ENCODE peak calls at places on chromosomes 4 and X, in five cellular contexts. C is neuronal stem cell, J is mesenchymal stem cell, D is H9, B is H1. Q is an unnamed sample.

GRCh38 chr4:159926871-159927270 is 824.0 kb downstream of the RAPGEF2 start:
- DNase-seq in J (no peak), B (no peak), D (no peak), C (no peak), Q (no peak)

GRCh38 chr4:17567267-17567666 is 9.7 kb upstream of the LAP3 start:
- DNase-seq in J (no peak), B (no peak), C (no peak), D (no peak), Q (no peak)

GRCh38 chrX:142089193-142089592 is 115.9 kb downstream of the MAGEC2 start:
- DNase-seq in B (no peak), J (no peak), C (no peak), D (no peak), Q (peak)

GRCh38 chrX:73987166-73987565 is 316.8 kb upstream of the ZCCHC13 start:
- DNase-seq in C (no peak), D (no peak), J (no peak), B (no peak), Q (no peak)

GRCh38 chr4:172826866-172827265 is 341.7 kb upstream of the GALNT7 start:
- DNase-seq in J (no peak), D (no peak), B (no peak), C (no peak), Q (no peak)

GRCh38 chr4:137384476-137384875 is 147.8 kb downstream of the PCDH18 start:
- DNase-seq in D (no peak), B (no peak), C (no peak), J (no peak), Q (no peak)

GRCh38 chrX:12115377-12115776 is 22.9 kb upstream of the FRMPD4 start:
- DNase-seq in B (peak), D (peak), J (peak), C (no peak), Q (no peak)

GRCh38 chr4:165208741-165209388 is 1.5 kb downstream of the KLHL2 start:
- DNase-seq in C (no peak), J (no peak), D (no peak), B (no peak), Q (no peak)

GRCh38 chr4:53514509-53514908 is 76.8 kb downstream of the LNX1 start:
- DNase-seq in D (no peak), B (no peak), C (no peak), J (no peak), Q (peak)

GRCh38 chrX:151697537-151697936 is 2.3 kb downstream of the PRRG3 start:
- DNase-seq in C (no peak), D (no peak), B (no peak), J (no peak), Q (no peak)

GRCh38 chr4:31370866-31371465 is 650.8 kb downstream of the PCDH7 start:
- DNase-seq in C (peak), B (no peak), J (peak), D (no peak), Q (peak)

GRCh38 chr4:1982124-1983052 is 26.4 kb downstream of the NELFA start:
- DNase-seq in D (no peak), B (no peak), J (no peak), C (no peak), Q (no peak)

GRCh38 chr4:137390707-137391106 is 141.6 kb downstream of the PCDH18 start:
- DNase-seq in C (no peak), D (no peak), J (no peak), B (no peak), Q (peak)

GRCh38 chrX:72540318-72540717 is 32.3 kb downstream of the HDAC8 start:
- DNase-seq in D (no peak), J (peak), C (no peak), B (no peak), Q (peak)

GRCh38 chr4:177410566-177410965 is 31.7 kb downstream of the AGA start:
- DNase-seq in J (no peak), B (no peak), C (no peak), D (no peak), Q (no peak)

GRCh38 chrX:53476371-53476770 is 42.2 kb upstream of the HSD17B10 start:
- DNase-seq in B (no peak), C (no peak), D (no peak), J (no peak), Q (peak)

GRCh38 chr4:48261288-48261687 is 8.3 kb downstream of the TEC start:
- DNase-seq in B (no peak), D (no peak), C (no peak), J (no peak), Q (peak)

GRCh38 chrX:21996872-21997271 is 35.3 kb upstream of the PHEX start:
- DNase-seq in B (no peak), C (no peak), J (peak), D (no peak), Q (peak)

GRCh38 chr4:28357985-28358384 is 1497.3 kb downstream of the STIM2 start:
- DNase-seq in D (peak), C (peak), J (no peak), B (no peak), Q (peak)

GRCh38 chrX:15356444-15356843 is 21.1 kb upstream of the PIGA start:
- DNase-seq in B (no peak), J (peak), C (no peak), D (no peak), Q (peak)

GRCh38 chrX:98448524-98448923 is 1564.8 kb downstream of the RPA4 start:
- DNase-seq in J (no peak), D (peak), C (no peak), B (no peak), Q (no peak)

GRCh38 chrX:23854122-23854521 is 53.6 kb downstream of the APOO start:
- DNase-seq in D (no peak), C (no peak), J (no peak), B (no peak), Q (no peak)

GRCh38 chrX:47145408-47146120 is 543 bp downstream of the RBM10 start:
- DNase-seq in C (no peak), D (no peak), J (no peak), B (no peak), Q (no peak)

GRCh38 chr4:139934336-139934735 is 219.6 kb downstream of the MAML3 start:
- DNase-seq in D (no peak), C (no peak), J (no peak), B (no peak), Q (peak)

GRCh38 chr4:167290684-167291083 is 56.4 kb upstream of the SPOCK3 start:
- DNase-seq in J (peak), C (no peak), B (no peak), D (no peak), Q (no peak)

GRCh38 chr4:133190098-133190497 is 41.0 kb downstream of the PCDH10 start:
- DNase-seq in B (no peak), J (no peak), C (no peak), D (no peak), Q (peak)

GRCh38 chr4:110208419-110208818 is 10.0 kb upstream of the ELOVL6 start:
- DNase-seq in B (no peak), J (no peak), C (no peak), D (no peak), Q (no peak)

GRCh38 chr4:38426532-38426931 is 237.5 kb upstream of the KLF3 start:
- DNase-seq in D (no peak), B (no peak), C (no peak), J (no peak), Q (no peak)

GRCh38 chrX:7889680-7890079 is 37.5 kb downstream of the PNPLA4 start:
- DNase-seq in B (no peak), C (no peak), D (no peak), J (peak), Q (peak)

GRCh38 chrX:20267924-20268701 is 1.4 kb upstream of the RPS6KA3 start:
- DNase-seq in J (peak), D (peak), C (no peak), B (peak), Q (no peak)

GRCh38 chr4:101279377-101279871 is 67.9 kb downstream of the PPP3CA start:
- DNase-seq in B (no peak), C (no peak), D (no peak), J (peak), Q (peak)

GRCh38 chr4:40661803-40662202 is 32.1 kb upstream of the RBM47 start:
- DNase-seq in D (no peak), J (no peak), C (no peak), B (no peak), Q (no peak)

GRCh38 chr4:9685692-9686091 is 95.7 kb upstream of the DRD5 start:
- DNase-seq in D (no peak), B (no peak), J (no peak), C (no peak), Q (no peak)

GRCh38 chr4:9691221-9692065 is 90.0 kb upstream of the DRD5 start:
- DNase-seq in C (peak), B (peak), D (peak), J (peak), Q (peak)
- H3K14ac ChIP-seq in C (no peak), B (no peak), D (no peak), J (no peak), Q (no peak)

DNA sequence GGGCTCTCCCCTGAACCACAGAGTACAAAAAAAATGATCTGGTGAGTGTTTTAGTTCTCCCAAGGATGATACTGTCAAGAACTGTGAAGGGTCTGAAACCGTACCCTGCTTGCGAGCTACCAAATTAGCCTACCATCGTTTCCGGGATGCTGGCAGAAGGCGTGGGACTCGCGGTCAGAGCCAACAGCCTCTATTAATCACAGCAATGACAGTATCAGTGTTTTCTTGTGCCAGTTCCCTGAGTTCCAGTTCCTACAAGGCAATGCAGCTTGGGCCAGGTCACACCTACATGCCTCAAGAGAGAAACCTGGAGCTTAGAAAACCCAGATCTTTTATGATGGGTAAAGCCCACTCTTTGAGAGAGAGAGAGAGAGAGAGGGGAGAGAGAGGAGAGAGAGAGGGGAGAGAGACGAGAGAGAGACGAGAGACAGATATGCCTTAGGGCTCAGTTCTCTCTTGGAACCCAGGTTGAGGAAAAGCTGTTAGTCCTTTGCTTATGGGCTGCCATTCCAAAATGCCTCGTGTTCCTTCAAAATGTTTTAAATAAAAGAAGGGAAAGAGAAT is 327.8 kb downstream of the ARHGAP10 start:
- DNase-seq in B (no peak), J (no peak), C (no peak), D (no peak), Q (no peak)
- H3K14ac ChIP-seq in B (no peak), J (no peak), C (no peak), D (no peak), Q (no peak)

GRCh38 chr4:3781193-3781886 is 15.2 kb downstream of the ADRA2C start:
- DNase-seq in J (no peak), D (no peak), B (no peak), C (no peak), Q (no peak)

GRCh38 chr4:3781997-3782930 is 16.1 kb downstream of the ADRA2C start:
- DNase-seq in C (no peak), B (no peak), J (no peak), D (no peak), Q (no peak)

GRCh38 chr4:3779509-3779908 is 13.3 kb downstream of the ADRA2C start:
- DNase-seq in J (no peak), C (no peak), D (no peak), B (no peak), Q (no peak)

GRCh38 chr4:3777669-3778068 is 11.5 kb downstream of the ADRA2C start:
- DNase-seq in B (no peak), D (no peak), J (no peak), C (no peak), Q (no peak)

GRCh38 chr4:3780347-3781171 is 14.4 kb downstream of the ADRA2C start:
- DNase-seq in B (no peak), D (peak), C (no peak), J (no peak), Q (no peak)
- H3K14ac ChIP-seq in B (no peak), D (no peak), C (no peak), J (no peak), Q (no peak)

DNA sequence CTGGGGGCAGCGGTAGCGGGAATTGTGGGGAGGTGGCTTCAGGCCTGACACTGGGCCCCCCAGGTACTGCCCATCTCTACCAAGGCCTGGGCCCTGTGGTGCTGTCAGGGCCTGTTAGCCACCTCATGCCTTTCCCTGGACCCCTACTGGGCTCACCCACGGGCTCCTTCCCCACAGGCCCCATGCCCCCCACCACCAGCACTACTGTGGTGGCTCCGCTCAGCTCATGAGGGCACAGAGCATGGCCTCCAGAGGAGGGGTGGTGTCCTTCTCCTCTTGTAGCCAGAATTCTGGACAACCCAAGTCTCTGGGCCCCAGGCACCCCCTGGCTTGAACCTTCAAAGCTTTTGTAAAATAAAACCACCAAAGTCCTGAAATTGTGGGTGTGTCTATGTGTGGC is 7.5 kb downstream of the GATA1 start:
- DNase-seq in J (no peak), C (no peak), B (no peak), D (no peak), Q (no peak)
- H3K14ac ChIP-seq in J (no peak), C (no peak), B (no peak), D (no peak), Q (no peak)

Q was measured in IMR-90.